ENCODE peak calls at places on chromosomes 11 and 22, in five cellular contexts. T is ovary, L is fibroblast of mammary gland, C is AG09309, Y is fibroblast of lung. A is an unnamed sample.

GRCh38 chr11:32172771-32173170 is 81.9 kb downstream of the RCN1 start:
- DNase-seq in L (no peak), Y (peak; percentile 36), T (no peak), C (no peak), A (peak; percentile 29)

GRCh38 chr11:73335204-73335923 is 27.3 kb downstream of the ARHGEF17 start:
- DNase-seq in L (peak; percentile 84), C (no peak), Y (peak; percentile 82), T (peak; percentile 92), A (peak; percentile 84)

GRCh38 chr11:67534070-67534679 is 10.9 kb upstream of the CABP2 start:
- DNase-seq in L (peak; percentile 23), T (no peak), Y (peak; percentile 11), C (no peak), A (no peak)

GRCh38 chr22:20024225-20025087 is 3.5 kb downstream of the TANGO2 start:
- DNase-seq in T (no peak), C (no peak), Y (no peak), L (no peak), A (no peak)

GRCh38 chr11:121426476-121427454 is 25.3 kb upstream of the SORL1 start:
- DNase-seq in Y (no peak), C (no peak), T (peak; percentile 77), L (no peak), A (no peak)

GRCh38 chr22:24429411-24430365 is 2.3 kb downstream of the ADORA2A start:
- DNase-seq in L (no peak), C (no peak), T (no peak), Y (no peak), A (no peak)

GRCh38 chr11:119918356-119918755 is 189.4 kb upstream of the NECTIN1 start:
- DNase-seq in C (no peak), Y (no peak), T (no peak), L (no peak), A (no peak)

GRCh38 chr11:86176165-86176884 is 68.2 kb upstream of the EED start:
- DNase-seq in L (peak; percentile 47), Y (peak; percentile 53), C (no peak), T (no peak), A (peak; percentile 62)

GRCh38 chr11:103067118-103067517 is 24.8 kb downstream of the DCUN1D5 start:
- DNase-seq in T (no peak), C (no peak), Y (no peak), L (no peak), A (no peak)

GRCh38 chr11:102115557-102115956 is 5.3 kb downstream of the YAP1 start:
- DNase-seq in T (no peak), L (peak; percentile 69), C (no peak), Y (peak; percentile 76), A (peak; percentile 53)

GRCh38 chr22:45731798-45732495 is 60.3 kb downstream of the ATXN10 start:
- DNase-seq in L (peak; percentile 55), Y (peak; percentile 52), T (no peak), C (no peak), A (peak; percentile 52)

GRCh38 chr11:120781486-120782120 is 242.3 kb upstream of the TBCEL start:
- DNase-seq in Y (no peak), C (no peak), T (no peak), L (no peak), A (no peak)

GRCh38 chr22:31540966-31541365 is 44.6 kb downstream of the SFI1 start:
- DNase-seq in L (no peak), Y (no peak), C (no peak), T (no peak), A (no peak)

GRCh38 chr11:47466701-47467250 is 17.8 kb upstream of the RAPSN start:
- DNase-seq in C (no peak), Y (peak; percentile 62), L (peak; percentile 42), T (peak; percentile 80), A (peak; percentile 72)

GRCh38 chr11:2734181-2735052 is 34.6 kb upstream of the KCNQ1OT1 start:
- DNase-seq in C (no peak), Y (no peak), T (no peak), L (no peak), A (no peak)

GRCh38 chr11:115912484-115912945 is 408.3 kb upstream of the CADM1 start:
- DNase-seq in Y (no peak), T (no peak), L (no peak), C (no peak), A (no peak)
- TF ChIP-seq CTCF in Y (peak; percentile 8), T (no peak), L (no peak), C (peak; percentile 12), A (no peak)

DNA sequence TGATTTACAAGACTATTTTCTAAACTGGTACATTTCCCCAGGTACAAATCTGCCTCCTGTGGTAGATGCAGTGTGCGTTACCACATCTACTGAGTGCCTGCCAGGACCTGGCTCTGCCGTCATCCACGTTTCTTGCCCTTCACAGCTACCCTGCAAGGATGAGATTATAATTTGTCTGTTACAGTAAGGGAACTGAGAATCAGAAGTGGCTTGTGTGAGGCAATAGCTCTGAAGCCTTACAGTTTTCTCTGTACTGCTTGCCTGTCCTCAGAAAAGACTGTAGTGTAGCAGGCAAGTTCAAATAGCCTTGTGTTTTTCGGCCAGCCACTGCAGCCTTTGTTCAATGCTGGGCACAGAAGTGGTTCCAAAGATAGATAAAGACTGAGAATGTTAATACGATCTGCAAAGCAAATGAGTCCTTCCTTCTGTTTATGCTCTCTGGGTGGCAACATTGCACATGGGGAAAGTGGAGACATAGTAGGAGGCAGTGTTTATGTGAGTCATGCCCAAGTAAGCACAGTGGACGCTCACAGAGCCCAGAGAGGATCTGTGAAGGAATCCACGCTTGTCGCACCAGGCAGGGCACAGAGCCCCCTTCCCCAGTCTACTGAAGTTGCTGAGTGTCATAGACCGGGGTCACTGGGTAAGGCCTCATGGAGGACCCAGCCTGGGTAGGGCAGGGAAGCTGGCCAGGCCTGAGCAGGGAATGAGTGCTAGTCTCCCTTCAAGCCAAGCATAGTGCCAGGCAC is 49.1 kb downstream of the MICAL2 start:
- DNase-seq in Y (peak; percentile 96), C (peak; percentile 75), T (no peak), L (peak; percentile 91), A (peak; percentile 89)
- TF ChIP-seq CTCF in Y (no peak), C (no peak), T (no peak), L (peak; percentile 27), A (no peak)

GRCh38 chr11:61803889-61804647 is 11.4 kb downstream of the FEN1 start:
- DNase-seq in Y (peak; percentile 28), C (no peak), T (no peak), L (peak; percentile 55), A (peak; percentile 65)
- TF ChIP-seq CTCF in Y (no peak), C (no peak), T (no peak), L (no peak), A (no peak)

DNA sequence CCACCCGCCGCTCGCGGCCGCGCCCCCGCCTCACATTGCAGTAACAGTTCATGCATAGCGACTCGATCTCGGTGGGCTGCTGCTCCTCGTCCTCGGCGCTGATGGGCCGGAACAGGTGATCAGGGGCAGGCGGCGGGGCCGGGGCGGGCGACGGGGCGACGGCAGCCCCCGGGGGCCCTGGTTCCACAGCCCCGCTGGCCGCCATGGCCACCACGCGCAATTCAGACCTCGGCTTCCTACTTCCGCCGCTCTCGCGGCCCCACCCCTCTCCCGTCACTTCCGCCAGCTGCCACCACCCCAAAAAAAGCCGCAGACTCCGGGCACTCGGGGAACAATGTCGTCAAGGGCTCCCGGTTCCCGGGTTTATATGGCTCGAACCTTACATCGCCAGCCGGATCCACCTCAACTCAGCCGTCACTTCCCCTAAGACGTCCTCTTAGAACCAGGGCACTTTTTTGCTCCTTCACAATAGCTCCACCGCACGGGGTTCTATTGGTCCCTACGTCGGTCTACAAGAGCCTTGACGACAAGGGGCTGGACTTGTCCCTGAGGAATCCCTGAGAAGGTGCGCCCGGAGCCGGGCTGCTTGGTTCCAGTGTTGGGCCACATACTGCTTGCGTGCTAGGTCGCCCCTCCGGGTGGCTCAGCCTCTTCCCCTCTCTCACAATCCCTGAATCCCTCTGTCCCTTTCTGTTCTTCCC is at the start of gene ZPR1:
- DNase-seq in C (no peak), T (peak; percentile 89), L (peak; percentile 48), Y (peak; percentile 63), A (peak; percentile 73)
- TF ChIP-seq CTCF in C (no peak), T (peak; percentile 15), L (no peak), Y (no peak), A (no peak)

DNA sequence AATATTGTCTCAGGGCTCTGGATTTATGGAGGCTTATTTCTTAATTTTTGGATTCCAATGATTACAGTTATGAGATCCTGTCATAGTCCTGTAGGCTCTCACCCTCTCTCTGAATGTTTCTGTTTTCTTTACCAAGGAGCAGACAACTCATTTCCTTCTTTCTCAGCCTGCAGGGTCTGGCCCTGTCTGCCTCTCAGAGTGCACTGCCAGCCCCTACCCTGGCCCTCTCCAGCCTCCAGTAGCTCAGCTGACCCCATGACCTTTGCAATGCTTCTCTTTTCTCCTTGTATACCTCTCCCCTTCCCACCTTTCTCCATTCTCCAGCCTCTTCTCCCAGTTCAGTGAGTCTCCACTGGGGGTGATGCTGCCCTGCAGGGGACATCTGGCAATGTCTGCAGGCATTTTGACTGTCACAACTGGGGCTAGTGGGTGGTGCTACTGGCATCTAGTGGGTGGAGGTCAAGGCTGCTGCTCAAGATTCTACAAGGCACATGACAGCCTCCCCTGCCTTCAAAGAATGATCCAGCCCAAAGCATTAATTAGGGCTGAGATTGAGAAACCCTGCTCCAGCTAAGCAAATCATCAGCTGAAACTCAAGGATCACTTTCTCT is 78.8 kb downstream of the APIP start:
- DNase-seq in C (no peak), T (no peak), Y (no peak), L (no peak), A (no peak)
- TF ChIP-seq CTCF in C (no peak), T (no peak), Y (no peak), L (no peak), A (no peak)

GRCh38 chr11:71214553-71215371 is 37.6 kb downstream of the SHANK2 start:
- DNase-seq in T (no peak), Y (no peak), L (no peak), C (no peak), A (no peak)
- TF ChIP-seq CTCF in T (no peak), Y (no peak), L (no peak), C (no peak), A (no peak)

GRCh38 chr11:29628584-29628983 is 388.2 kb downstream of the KCNA4 start:
- DNase-seq in T (no peak), Y (no peak), C (no peak), L (no peak), A (no peak)

GRCh38 chr11:29634744-29635143 is 382.1 kb downstream of the KCNA4 start:
- DNase-seq in L (no peak), C (no peak), T (no peak), Y (no peak), A (no peak)

GRCh38 chr11:29629281-29629680 is 387.5 kb downstream of the KCNA4 start:
- DNase-seq in T (no peak), Y (no peak), L (no peak), C (no peak), A (peak; percentile 15)

DNA sequence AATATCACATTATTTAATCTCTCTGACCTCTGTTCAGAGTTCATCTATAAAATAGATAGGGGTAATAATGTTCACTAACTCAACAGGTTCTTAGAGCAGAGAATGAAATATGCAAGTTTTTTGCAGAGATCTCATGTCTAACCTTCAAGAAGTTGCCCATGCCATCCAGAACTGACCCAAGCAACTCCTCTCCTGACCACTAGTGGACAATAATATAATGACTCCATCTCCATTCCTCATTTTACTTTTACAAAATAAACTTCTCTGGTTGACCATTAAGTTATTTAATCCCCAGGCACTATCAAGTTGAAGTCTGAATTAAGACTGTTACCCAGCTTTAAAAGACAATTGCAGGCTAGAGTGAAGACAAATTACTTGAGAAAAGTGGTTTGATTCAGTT is 382.6 kb downstream of the KCNA4 start:
- DNase-seq in Y (no peak), L (no peak), T (no peak), C (no peak), A (peak; percentile 44)
- TF ChIP-seq CTCF in Y (no peak), L (peak; percentile 28), T (no peak), C (no peak), A (peak; percentile 54)

GRCh38 chr11:34890089-34890488 is 26.1 kb downstream of the APIP start:
- DNase-seq in Y (peak; percentile 58), L (no peak), C (no peak), T (no peak), A (peak; percentile 17)
- TF ChIP-seq CTCF in Y (peak; percentile 50), L (peak; percentile 38), C (peak; percentile 10), T (no peak), A (peak; percentile 40)